ENCODE peak calls at places on chromosomes 3 and 15, in five cellular contexts. One of them, this sample, is unnamed.

GRCh38 chr15:101178414-101178813 is 73.4 kb downstream of the CHSY1 start:
- DNase-seq in K562: no peak
- DNase-seq in GM12878: no peak
- DNase-seq in WTC11: no peak
- DNase-seq in HepG2: no peak
- DNase-seq in this sample: no peak

GRCh38 chr3:113084777-113085176 is 94.0 kb downstream of the GTPBP8 start:
- DNase-seq in K562: no peak
- DNase-seq in WTC11: no peak
- DNase-seq in GM12878: no peak
- DNase-seq in HepG2: no peak
- DNase-seq in this sample: no peak

GRCh38 chr3:47250309-47251060 is 32.1 kb downstream of the KIF9 start:
- DNase-seq in WTC11: peak; percentile 44
- DNase-seq in K562: peak; percentile 86
- DNase-seq in HepG2: peak; percentile 60
- DNase-seq in GM12878: no peak
- DNase-seq in this sample: peak; percentile 28

GRCh38 chr3:16399473-16399872 is 114.0 kb downstream of the RFTN1 start:
- DNase-seq in K562: peak; percentile 12
- DNase-seq in HepG2: no peak
- DNase-seq in WTC11: no peak
- DNase-seq in GM12878: no peak
- DNase-seq in this sample: peak; percentile 9

GRCh38 chr3:63333815-63334214 is 55.7 kb downstream of the SYNPR start:
- DNase-seq in K562: no peak
- DNase-seq in WTC11: no peak
- DNase-seq in HepG2: no peak
- DNase-seq in GM12878: no peak
- DNase-seq in this sample: peak; percentile 6

GRCh38 chr3:3476669-3477068 is 297.2 kb upstream of the CRBN start:
- DNase-seq in HepG2: no peak
- DNase-seq in GM12878: no peak
- DNase-seq in K562: no peak
- DNase-seq in WTC11: no peak
- DNase-seq in this sample: no peak

GRCh38 chr3:99647081-99647480 is 8.7 kb downstream of the COL8A1 start:
- DNase-seq in HepG2: no peak
- DNase-seq in WTC11: no peak
- DNase-seq in GM12878: no peak
- DNase-seq in K562: no peak
- DNase-seq in this sample: no peak

GRCh38 chr15:100002091-100002620 is 268.9 kb upstream of the LYSMD4 start:
- DNase-seq in HepG2: no peak
- DNase-seq in WTC11: no peak
- DNase-seq in GM12878: no peak
- DNase-seq in K562: no peak
- DNase-seq in this sample: no peak

GRCh38 chr3:139564290-139564861 is 24.8 kb upstream of the RBP1 start:
- DNase-seq in K562: peak; percentile 13
- DNase-seq in GM12878: no peak
- DNase-seq in WTC11: peak; percentile 45
- DNase-seq in HepG2: no peak
- DNase-seq in this sample: no peak

GRCh38 chr15:100759116-100759515 is 120.5 kb upstream of the ALDH1A3 start:
- DNase-seq in HepG2: no peak
- DNase-seq in WTC11: no peak
- DNase-seq in K562: no peak
- DNase-seq in GM12878: no peak
- DNase-seq in this sample: no peak

GRCh38 chr3:138389841-138390581 is 41.6 kb downstream of the MRAS start:
- DNase-seq in GM12878: no peak
- DNase-seq in WTC11: no peak
- DNase-seq in HepG2: peak; percentile 71
- DNase-seq in K562: no peak
- DNase-seq in this sample: peak; percentile 54

GRCh38 chr3:94066829-94067470 is 4.1 kb downstream of the NSUN3 start:
- DNase-seq in K562: no peak
- DNase-seq in WTC11: no peak
- DNase-seq in HepG2: no peak
- DNase-seq in GM12878: no peak
- DNase-seq in this sample: no peak

GRCh38 chr15:30921106-30921505 is 17.4 kb downstream of the FAN1 start:
- DNase-seq in GM12878: no peak
- DNase-seq in K562: no peak
- DNase-seq in HepG2: no peak
- DNase-seq in WTC11: no peak
- DNase-seq in this sample: no peak

GRCh38 chr3:100169186-100169585 is 54.9 kb upstream of the FILIP1L start:
- DNase-seq in WTC11: no peak
- DNase-seq in K562: peak; percentile 18
- DNase-seq in GM12878: no peak
- DNase-seq in HepG2: no peak
- DNase-seq in this sample: no peak

GRCh38 chr3:107212709-107213664 is 164.3 kb upstream of the CCDC54 start:
- DNase-seq in WTC11: no peak
- DNase-seq in K562: no peak
- DNase-seq in HepG2: no peak
- DNase-seq in GM12878: no peak
- DNase-seq in this sample: no peak

GRCh38 chr15:68383161-68384074 is 48.5 kb downstream of the ITGA11 start:
- DNase-seq in HepG2: peak; percentile 39
- DNase-seq in GM12878: no peak
- DNase-seq in WTC11: peak; percentile 11
- DNase-seq in K562: peak; percentile 53
- DNase-seq in this sample: peak; percentile 78

GRCh38 chr3:166829896-166830295 is 550.2 kb downstream of the ZBBX start:
- DNase-seq in GM12878: no peak
- DNase-seq in K562: no peak
- DNase-seq in WTC11: no peak
- DNase-seq in HepG2: peak; percentile 94
- DNase-seq in this sample: peak; percentile 44

GRCh38 chr3:50455133-50455532 is 48.3 kb downstream of the CACNA2D2 start:
- DNase-seq in K562: no peak
- DNase-seq in WTC11: no peak
- DNase-seq in HepG2: no peak
- DNase-seq in GM12878: no peak
- DNase-seq in this sample: no peak

GRCh38 chr3:172446198-172446597 is 2.1 kb downstream of the GHSR start:
- DNase-seq in K562: no peak
- DNase-seq in HepG2: no peak
- DNase-seq in GM12878: no peak
- DNase-seq in WTC11: no peak
- DNase-seq in this sample: no peak

GRCh38 chr3:86921981-86922680 is 68.8 kb downstream of the VGLL3 start:
- DNase-seq in K562: no peak
- DNase-seq in WTC11: no peak
- DNase-seq in HepG2: no peak
- DNase-seq in GM12878: no peak
- DNase-seq in this sample: no peak

GRCh38 chr3:145032790-145033189 is 1061.2 kb downstream of the DIPK2A start:
- DNase-seq in HepG2: no peak
- DNase-seq in K562: no peak
- DNase-seq in GM12878: no peak
- DNase-seq in WTC11: no peak
- DNase-seq in this sample: no peak

GRCh38 chr3:152811974-152812760 is 22.8 kb upstream of the P2RY1 start:
- DNase-seq in HepG2: no peak
- DNase-seq in K562: no peak
- DNase-seq in WTC11: no peak
- DNase-seq in GM12878: no peak
- DNase-seq in this sample: no peak

GRCh38 chr15:99442268-99442897 is 123.4 kb upstream of the MEF2A start:
- DNase-seq in WTC11: no peak
- DNase-seq in GM12878: no peak
- DNase-seq in HepG2: no peak
- DNase-seq in K562: no peak
- DNase-seq in this sample: peak; percentile 43

GRCh38 chr3:166478356-166478755 is 641.1 kb upstream of the BCHE start:
- DNase-seq in GM12878: no peak
- DNase-seq in HepG2: no peak
- DNase-seq in WTC11: no peak
- DNase-seq in K562: no peak
- DNase-seq in this sample: no peak

GRCh38 chr3:65052101-65052500 is 364.3 kb upstream of the ADAMTS9 start:
- DNase-seq in HepG2: no peak
- DNase-seq in K562: no peak
- DNase-seq in GM12878: no peak
- DNase-seq in WTC11: no peak
- DNase-seq in this sample: no peak

GRCh38 chr15:35383511-35383910 is 162.5 kb downstream of the DPH6 start:
- DNase-seq in GM12878: no peak
- DNase-seq in HepG2: no peak
- DNase-seq in WTC11: no peak
- DNase-seq in K562: no peak
- DNase-seq in this sample: no peak

GRCh38 chr15:91032919-91033803 is 10.8 kb upstream of the VPS33B start:
- DNase-seq in WTC11: peak; percentile 92
- DNase-seq in GM12878: no peak
- DNase-seq in K562: peak; percentile 84
- DNase-seq in HepG2: peak; percentile 75
- DNase-seq in this sample: no peak

GRCh38 chr3:487580-487979 is 291.0 kb downstream of the CHL1 start:
- DNase-seq in WTC11: no peak
- DNase-seq in HepG2: no peak
- DNase-seq in GM12878: no peak
- DNase-seq in K562: no peak
- DNase-seq in this sample: no peak

GRCh38 chr3:14476583-14477265 is 63.4 kb downstream of the GRIP2 start:
- DNase-seq in GM12878: no peak
- DNase-seq in WTC11: no peak
- DNase-seq in K562: no peak
- DNase-seq in HepG2: no peak
- DNase-seq in this sample: no peak

GRCh38 chr15:30072630-30073029 is 10.1 kb upstream of the GOLGA8J start:
- DNase-seq in GM12878: no peak
- DNase-seq in K562: no peak
- DNase-seq in WTC11: no peak
- DNase-seq in HepG2: no peak
- DNase-seq in this sample: no peak

GRCh38 chr3:72683068-72683467 is 165.2 kb downstream of the SHQ1 start:
- DNase-seq in K562: no peak
- DNase-seq in HepG2: no peak
- DNase-seq in GM12878: peak; percentile 57
- DNase-seq in WTC11: no peak
- DNase-seq in this sample: no peak

GRCh38 chr3:71057526-71057894 is 526.0 kb downstream of the FOXP1 start:
- DNase-seq in HepG2: no peak
- DNase-seq in GM12878: no peak
- DNase-seq in WTC11: no peak
- DNase-seq in K562: no peak
- DNase-seq in this sample: no peak

GRCh38 chr3:78734048-78734637 is 1033.7 kb downstream of the ROBO1 start:
- DNase-seq in GM12878: no peak
- DNase-seq in HepG2: no peak
- DNase-seq in WTC11: no peak
- DNase-seq in K562: no peak
- DNase-seq in this sample: no peak

GRCh38 chr3:168251371-168251770 is 155.6 kb upstream of the GOLIM4 start:
- DNase-seq in GM12878: peak; percentile 57
- DNase-seq in K562: no peak
- DNase-seq in WTC11: no peak
- DNase-seq in HepG2: peak; percentile 5
- DNase-seq in this sample: no peak

GRCh38 chr3:69212411-69213160 is 90.2 kb upstream of the LMOD3 start:
- DNase-seq in HepG2: peak; percentile 63
- DNase-seq in GM12878: no peak
- DNase-seq in K562: peak; percentile 5
- DNase-seq in WTC11: no peak
- DNase-seq in this sample: peak; percentile 21

GRCh38 chr15:90557147-90557546 is 27.4 kb downstream of the CRTC3 start:
- DNase-seq in WTC11: no peak
- DNase-seq in GM12878: no peak
- DNase-seq in HepG2: no peak
- DNase-seq in K562: peak; percentile 27
- DNase-seq in this sample: no peak

GRCh38 chr3:15794842-15795562 is 2.8 kb downstream of the ANKRD28 start:
- DNase-seq in WTC11: no peak
- DNase-seq in GM12878: no peak
- DNase-seq in K562: no peak
- DNase-seq in HepG2: no peak
- DNase-seq in this sample: no peak

DNA sequence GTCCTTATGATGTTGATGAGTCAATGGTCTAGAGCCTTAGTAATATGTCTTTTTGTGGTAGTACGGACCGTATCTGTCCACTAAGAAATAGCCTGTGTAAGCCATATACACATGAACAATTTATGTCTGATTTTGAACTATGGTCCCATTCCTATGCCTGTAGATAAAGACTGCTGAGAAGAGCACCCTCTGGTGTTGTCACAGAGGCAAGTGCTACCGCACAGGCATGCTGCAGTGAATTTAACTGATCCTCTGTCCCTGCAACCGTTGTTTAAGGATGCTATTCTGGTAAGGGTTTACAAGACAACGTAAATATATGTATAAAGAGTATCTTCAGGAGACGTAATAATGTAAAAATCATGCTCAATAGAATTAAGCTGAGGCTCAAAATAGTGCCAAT is 170.7 kb downstream of the UBE3A start:
- DNase-seq in GM12878: no peak
- DNase-seq in HepG2: peak; percentile 5
- DNase-seq in WTC11: no peak
- DNase-seq in K562: peak; percentile 6
- DNase-seq in this sample: peak; percentile 11
- TF ChIP-seq ESRRA in GM12878: no peak
- TF ChIP-seq ESRRA in HepG2: no peak
- TF ChIP-seq ESRRA in WTC11: no peak
- TF ChIP-seq ESRRA in K562: no peak
- TF ChIP-seq ESRRA in this sample: no peak

GRCh38 chr15:82530606-82531379 is 9.5 kb downstream of the RPS17 start:
- DNase-seq in HepG2: peak; percentile 67
- DNase-seq in WTC11: peak; percentile 82
- DNase-seq in GM12878: peak; percentile 55
- DNase-seq in K562: peak; percentile 83
- DNase-seq in this sample: peak; percentile 86
- TF ChIP-seq USF2 in HepG2: no peak
- TF ChIP-seq USF2 in WTC11: no peak
- TF ChIP-seq USF2 in GM12878: no peak
- TF ChIP-seq USF2 in K562: no peak
- TF ChIP-seq USF2 in this sample: no peak

GRCh38 chr15:47411733-47412530 is 305.4 kb upstream of the SEMA6D start:
- DNase-seq in GM12878: no peak
- DNase-seq in WTC11: no peak
- DNase-seq in K562: no peak
- DNase-seq in HepG2: no peak
- DNase-seq in this sample: no peak
- TF ChIP-seq ESRRA in GM12878: no peak
- TF ChIP-seq ESRRA in WTC11: no peak
- TF ChIP-seq ESRRA in K562: no peak
- TF ChIP-seq ESRRA in HepG2: no peak
- TF ChIP-seq ESRRA in this sample: no peak

DNA sequence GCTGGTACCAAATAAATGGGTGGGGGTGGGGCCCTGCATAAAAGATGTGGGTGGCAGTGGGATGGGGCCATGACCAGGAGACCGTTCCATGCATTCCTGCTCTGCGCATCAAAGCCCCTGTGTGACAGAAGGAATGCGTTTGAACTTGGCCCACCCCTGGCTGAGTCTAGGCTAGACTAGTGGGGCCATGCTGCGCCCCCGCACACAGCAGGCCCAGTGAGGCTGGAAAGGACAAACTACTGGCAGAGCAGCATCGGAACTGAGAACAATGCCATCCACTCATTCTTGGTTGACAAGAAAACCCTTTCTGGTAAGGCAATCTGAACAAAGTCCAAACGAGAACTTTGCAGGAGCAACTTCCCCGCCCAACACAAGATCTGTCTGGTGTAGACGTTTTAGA is 48.3 kb downstream of the CTNNB1 start:
- DNase-seq in GM12878: no peak
- DNase-seq in K562: no peak
- DNase-seq in HepG2: peak; percentile 95
- DNase-seq in WTC11: no peak
- DNase-seq in this sample: no peak
- TF ChIP-seq USF2 in GM12878: no peak
- TF ChIP-seq USF2 in K562: no peak
- TF ChIP-seq USF2 in HepG2: no peak
- TF ChIP-seq USF2 in WTC11: no peak
- TF ChIP-seq USF2 in this sample: no peak

This sample was measured in A549.